ENCODE peak calls at places on chromosome 1, in five cellular contexts. O, Z, N, Y and B are unnamed samples.

GRCh38 chr1:110916669-110917306 is 43.8 kb downstream of the CD53 start:
- DNase-seq in Y (peak; percentile 67), O (peak; percentile 22), N (no peak), Z (no peak), B (no peak)

GRCh38 chr1:245893025-245893424 is 614.1 kb downstream of the SMYD3 start:
- DNase-seq in Y (no peak), O (no peak), Z (no peak), N (no peak), B (no peak)

GRCh38 chr1:117013310-117013850 is 11.8 kb downstream of the CD101 start:
- DNase-seq in Z (no peak), Y (peak; percentile 61), N (no peak), O (no peak), B (no peak)

GRCh38 chr1:21560916-21561638 is 51.9 kb downstream of the ALPL start:
- DNase-seq in O (no peak), Z (no peak), N (no peak), Y (no peak), B (no peak)

GRCh38 chr1:205356424-205357151 is at the start of gene KLHDC8A:
- DNase-seq in N (no peak), O (no peak), Z (no peak), Y (no peak), B (no peak)

GRCh38 chr1:59697138-59697811 is 117.5 kb upstream of the HOOK1 start:
- DNase-seq in Y (no peak), Z (no peak), O (no peak), N (no peak), B (no peak)

GRCh38 chr1:172002725-172003345 is 161.5 kb downstream of the DNM3 start:
- DNase-seq in Y (peak; percentile 54), N (no peak), Z (no peak), O (peak; percentile 39), B (no peak)

GRCh38 chr1:237794071-237794470 is 96.7 kb downstream of the ZP4 start:
- DNase-seq in N (no peak), O (no peak), Z (no peak), Y (peak; percentile 15), B (no peak)

GRCh38 chr1:43908226-43908625 is 25.4 kb upstream of the ARTN start:
- DNase-seq in N (no peak), Z (no peak), O (no peak), Y (no peak), B (no peak)

GRCh38 chr1:3457910-3458621 is 3.6 kb downstream of the ARHGEF16 start:
- DNase-seq in Z (no peak), O (no peak), Y (no peak), N (no peak), B (no peak)

GRCh38 chr1:41122851-41123518 is 101.5 kb upstream of the SLFNL1 start:
- DNase-seq in Y (peak; percentile 89), O (peak; percentile 61), N (no peak), Z (no peak), B (no peak)

GRCh38 chr1:109185990-109186703 is 27.6 kb upstream of the SARS1 start:
- DNase-seq in Z (no peak), N (no peak), Y (no peak), O (no peak), B (no peak)

DNA sequence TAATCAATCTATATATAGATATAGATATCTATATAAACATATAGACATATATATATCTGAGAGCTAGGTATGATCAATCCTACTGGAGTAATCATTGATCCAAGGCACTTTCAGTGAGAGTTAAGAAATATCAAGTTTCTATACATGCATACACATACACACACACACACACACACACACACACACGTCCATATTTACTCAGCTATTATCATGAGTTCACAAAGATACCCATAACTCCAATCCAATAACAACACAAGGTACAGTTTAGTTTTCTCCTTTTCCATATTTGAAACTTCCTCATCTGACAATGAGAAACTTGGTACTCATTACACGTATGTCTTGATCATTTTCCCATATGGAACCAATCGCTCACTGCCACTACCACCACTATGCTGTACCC is 27.3 kb upstream of the ZZZ3 start:
- DNase-seq in Y (no peak), N (no peak), O (no peak), Z (no peak), B (no peak)
- H3K36me3 ChIP-seq in Y (peaks cover 8% of the 10 kb centered on the region), N (peaks cover 84% of the 10 kb centered on the region), O (peaks cover 15% of the 10 kb centered on the region), Z (peaks cover 36% of the 10 kb centered on the region), B (peaks cover 28% of the 10 kb centered on the region)

GRCh38 chr1:6245086-6245868 is 1.3 kb downstream of the HES3 start:
- DNase-seq in Y (peak; percentile 49), O (peak; percentile 57), N (peak; percentile 78), Z (peak; percentile 92), B (peak; percentile 79)

GRCh38 chr1:6247651-6248050 is 3.7 kb downstream of the HES3 start:
- DNase-seq in Y (no peak), N (no peak), O (no peak), Z (no peak), B (no peak)

GRCh38 chr1:6245869-6246496 is 2.0 kb downstream of the HES3 start:
- DNase-seq in Z (no peak), O (no peak), N (no peak), Y (no peak), B (no peak)

GRCh38 chr1:6248161-6248776 is 4.3 kb downstream of the HES3 start:
- DNase-seq in Y (no peak), Z (no peak), N (no peak), O (no peak), B (no peak)

GRCh38 chr1:6246497-6247295 is 2.7 kb downstream of the HES3 start:
- DNase-seq in O (peak; percentile 49), Z (peak; percentile 94), Y (peak; percentile 52), N (peak; percentile 81), B (peak; percentile 87)
- H3K4me3 ChIP-seq in O (peak overlapping the region; percentile 55), Z (no peak overlapping the region), Y (no peak overlapping the region), N (no peak overlapping the region), B (no peak overlapping the region)

DNA sequence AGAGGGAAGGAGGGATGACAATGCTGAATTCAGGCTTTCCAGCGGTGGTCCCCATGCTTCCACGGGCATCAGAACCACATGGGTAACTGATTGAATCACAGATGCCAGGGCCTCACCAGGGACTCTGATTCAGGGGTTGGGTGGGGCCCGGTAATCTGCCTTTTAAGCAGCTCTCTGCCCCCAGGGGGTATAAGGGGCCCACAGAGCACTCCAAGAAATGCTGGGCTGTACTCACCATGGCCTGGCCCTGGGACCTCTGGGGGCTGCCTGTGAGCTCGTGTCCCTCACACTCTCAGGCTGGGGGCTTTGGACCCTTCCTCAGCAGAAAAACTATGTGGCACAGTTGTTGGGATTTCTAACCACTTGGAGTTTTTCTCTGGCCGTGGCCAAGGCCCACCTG is 70.6 kb downstream of the ARHGEF10L start:
- DNase-seq in N (no peak), O (no peak), Y (no peak), Z (no peak), B (no peak)
- H3K36me3 ChIP-seq in N (peaks cover 3% of the 10 kb centered on the region), O (no peaks in the 10 kb centered on the region), Y (no peaks in the 10 kb centered on the region), Z (no peaks in the 10 kb centered on the region), B (no peaks in the 10 kb centered on the region)

GRCh38 chr1:67459068-67459467 is 28.9 kb upstream of the SERBP1 start:
- DNase-seq in Y (peak; percentile 24), N (no peak), O (no peak), Z (no peak), B (no peak)
- H3K4me3 ChIP-seq in Y (no peak overlapping the region), N (no peak overlapping the region), O (no peak overlapping the region), Z (no peak overlapping the region), B (no peak overlapping the region)

GRCh38 chr1:19139711-19140110 is 70.4 kb downstream of the UBR4 start:
- DNase-seq in Y (no peak), N (no peak), Z (no peak), O (no peak), B (no peak)

GRCh38 chr1:19133360-19133759 is 76.7 kb downstream of the UBR4 start:
- DNase-seq in O (no peak), N (no peak), Z (no peak), Y (no peak), B (no peak)

GRCh38 chr1:19138958-19139581 is 71.0 kb downstream of the UBR4 start:
- DNase-seq in Z (no peak), N (no peak), Y (no peak), O (no peak), B (no peak)

GRCh38 chr1:19140465-19140864 is 69.6 kb downstream of the UBR4 start:
- DNase-seq in Y (no peak), N (no peak), O (no peak), Z (no peak), B (no peak)

DNA sequence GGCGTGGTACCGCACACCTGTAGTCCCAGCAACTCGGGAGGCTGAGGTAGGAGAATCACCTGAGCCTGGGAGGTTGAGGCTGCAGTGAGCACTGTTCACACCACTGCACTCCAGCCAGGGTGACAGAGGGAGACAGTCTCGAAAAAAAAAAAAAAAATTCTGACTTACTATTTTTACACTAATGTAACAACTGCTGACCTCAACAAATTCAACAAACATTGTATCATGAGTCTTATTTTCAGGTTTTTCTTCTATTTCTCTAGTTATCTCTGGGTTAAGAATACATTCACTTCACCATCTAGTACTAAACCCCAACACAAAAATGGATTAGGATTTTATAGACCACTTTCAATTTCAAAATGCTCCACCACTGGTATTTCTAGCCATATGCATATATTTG is 72.9 kb downstream of the UBR4 start:
- DNase-seq in O (no peak), Y (no peak), Z (no peak), N (no peak), B (no peak)
- H3K36me3 ChIP-seq in O (peaks cover 75% of the 10 kb centered on the region), Y (peaks cover 16% of the 10 kb centered on the region), Z (peaks cover 87% of the 10 kb centered on the region), N (peaks cover 100% of the 10 kb centered on the region), B (peaks cover 56% of the 10 kb centered on the region)

GRCh38 chr1:90561926-90562325 is 155.2 kb downstream of the BARHL2 start:
- DNase-seq in Z (no peak), O (no peak), Y (no peak), N (no peak), B (no peak)

GRCh38 chr1:90558126-90558525 is 159.0 kb downstream of the BARHL2 start:
- DNase-seq in N (no peak), O (no peak), Y (no peak), Z (no peak), B (no peak)

GRCh38 chr1:90558754-90559378 is 158.2 kb downstream of the BARHL2 start:
- DNase-seq in Y (no peak), N (no peak), Z (no peak), O (no peak), B (no peak)

GRCh38 chr1:90561384-90561783 is 155.7 kb downstream of the BARHL2 start:
- DNase-seq in O (no peak), Y (no peak), Z (no peak), N (no peak), B (no peak)

DNA sequence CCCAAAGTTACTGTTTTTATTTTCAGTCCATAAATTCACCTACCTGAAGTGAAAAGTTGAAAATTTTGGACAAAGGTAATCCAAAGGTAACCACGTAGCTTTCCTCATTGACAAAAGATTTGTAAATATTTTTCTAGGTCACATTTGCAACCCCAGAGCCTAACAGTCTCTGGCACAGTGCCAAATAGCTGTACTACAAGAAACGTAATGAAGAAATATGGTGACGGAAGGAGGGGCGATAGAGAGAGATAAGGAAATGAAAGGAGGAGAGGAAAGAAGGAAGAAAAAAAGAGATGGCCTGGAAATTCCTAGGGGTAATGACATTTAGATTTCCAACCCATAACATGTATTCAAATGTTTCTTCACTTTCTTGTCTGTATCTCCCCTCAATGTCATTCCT is 159.4 kb downstream of the BARHL2 start:
- DNase-seq in O (no peak), Y (no peak), N (no peak), Z (no peak), B (no peak)
- H3K4me3 ChIP-seq in O (no peak overlapping the region), Y (no peak overlapping the region), N (no peak overlapping the region), Z (no peak overlapping the region), B (no peak overlapping the region)

GRCh38 chr1:11124965-11125364 is 25.3 kb upstream of the EXOSC10 start:
- DNase-seq in N (no peak), Y (no peak), O (no peak), Z (no peak), B (no peak)
- H3K36me3 ChIP-seq in N (peaks cover 100% of the 10 kb centered on the region), Y (peaks cover 21% of the 10 kb centered on the region), O (peaks cover 44% of the 10 kb centered on the region), Z (peaks cover 89% of the 10 kb centered on the region), B (peaks cover 30% of the 10 kb centered on the region)